ENCODE peak calls at places on chromosomes 12 and 14, in six cellular contexts. B is AG04450, X is psoas muscle, L is Peyer's patch, J is hepatocyte, K is aorta. N is an unnamed sample.

GRCh38 chr12:11553871-11554533 is 95.5 kb upstream of the ETV6 start:
- DNase-seq in B (peak; percentile 13), L (peak; percentile 46), J (peak; percentile 71), X (no peak), K (no peak), N (peak; percentile 58)

GRCh38 chr12:27537855-27538675 is 14.1 kb downstream of the PPFIBP1 start:
- DNase-seq in B (no peak), K (no peak), L (no peak), J (no peak), X (no peak), N (no peak)

GRCh38 chr12:4506870-4507269 is 31.8 kb upstream of the RAD51AP1 start:
- DNase-seq in L (no peak), J (no peak), X (no peak), K (no peak), B (peak; percentile 43), N (no peak)

GRCh38 chr14:55662757-55663156 is 82.8 kb downstream of the KTN1 start:
- DNase-seq in L (no peak), B (no peak), K (no peak), J (peak; percentile 19), X (no peak), N (no peak)

GRCh38 chr12:79900199-79900598 is 34.7 kb downstream of the PPP1R12A start:
- DNase-seq in K (no peak), B (no peak), J (no peak), L (no peak), X (no peak), N (no peak)

GRCh38 chr14:73283592-73284379 is 46.5 kb downstream of the PAPLN start:
- DNase-seq in B (no peak), J (no peak), K (no peak), X (no peak), L (no peak), N (no peak)

GRCh38 chr12:50074936-50075807 is 10.0 kb upstream of the SMARCD1 start:
- DNase-seq in J (peak; percentile 91), L (peak; percentile 78), B (no peak), K (peak; percentile 96), X (peak; percentile 85), N (peak; percentile 89)

GRCh38 chr12:93441111-93441616 is 583 bp downstream of the UBE2N start:
- DNase-seq in L (peak; percentile 35), J (peak; percentile 66), K (peak; percentile 85), X (peak; percentile 54), B (no peak), N (peak; percentile 56)

GRCh38 chr12:27525373-27525772 is 1.4 kb downstream of the PPFIBP1 start:
- DNase-seq in J (peak; percentile 47), B (no peak), L (no peak), K (no peak), X (no peak), N (no peak)

GRCh38 chr12:63917864-63918742 is 73.6 kb downstream of the SRGAP1 start:
- DNase-seq in K (no peak), B (peak; percentile 84), L (no peak), X (no peak), J (peak; percentile 73), N (no peak)

DNA sequence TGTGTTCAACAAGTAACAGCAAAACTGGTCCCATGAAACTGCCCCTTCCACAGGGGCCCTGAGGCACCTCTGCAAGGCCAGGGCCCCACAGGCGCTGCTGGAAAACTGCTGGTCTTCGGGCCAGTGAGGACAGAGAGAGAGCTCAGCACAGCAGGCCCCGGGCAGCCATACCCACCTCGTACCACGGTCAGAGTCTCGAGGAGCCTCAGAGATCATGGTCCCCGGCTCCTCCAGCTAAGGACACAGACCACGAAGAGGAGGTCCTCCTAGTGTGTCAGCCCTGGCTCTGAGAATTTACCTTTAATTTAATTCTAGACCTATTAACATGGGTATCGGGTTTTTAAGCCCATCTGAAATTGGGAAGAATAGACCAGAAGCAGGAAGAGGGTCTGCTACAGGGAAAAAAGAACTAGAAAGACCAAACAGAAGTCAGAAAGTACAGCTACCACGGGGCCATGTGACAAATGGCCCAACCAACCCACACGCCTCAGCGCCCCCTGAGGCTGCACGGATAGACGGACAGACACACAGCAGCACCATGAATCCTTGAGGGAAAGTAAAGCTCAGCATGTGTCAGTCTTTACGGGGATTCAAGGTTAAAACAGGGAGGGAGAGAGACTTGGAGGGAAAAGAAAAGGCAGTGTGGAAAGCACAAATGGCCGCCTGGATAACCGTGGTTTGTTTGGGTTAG is 22.9 kb downstream of the ANKRD9 start:
- DNase-seq in L (no peak), J (no peak), X (no peak), K (peak; percentile 40), B (no peak), N (no peak)
- H3K27ac ChIP-seq in L (no peak overlapping the region), J (peak overlapping the region; percentile 35), X (peak overlapping the region; percentile 68), K (peak overlapping the region; percentile 56), B (no peak overlapping the region), N (no peak overlapping the region)

GRCh38 chr12:31363826-31364225 is 37.9 kb upstream of the SINHCAF start:
- DNase-seq in J (no peak), B (no peak), K (no peak), X (no peak), L (no peak), N (no peak)

GRCh38 chr12:31370645-31371620 is 45.0 kb upstream of the SINHCAF start:
- DNase-seq in J (peak; percentile 77), L (no peak), X (no peak), K (no peak), B (no peak), N (peak; percentile 75)

GRCh38 chr12:31369712-31370521 is 44.0 kb upstream of the SINHCAF start:
- DNase-seq in K (no peak), X (peak; percentile 26), J (peak; percentile 73), B (no peak), L (no peak), N (peak; percentile 32)

GRCh38 chr12:31366104-31366621 is 40.2 kb upstream of the SINHCAF start:
- DNase-seq in B (no peak), X (no peak), L (no peak), J (no peak), K (no peak), N (no peak)

GRCh38 chr12:31368666-31369361 is 42.9 kb upstream of the SINHCAF start:
- DNase-seq in B (no peak), K (no peak), J (peak; percentile 30), X (no peak), L (no peak), N (no peak)
- H3K27ac ChIP-seq in B (no peak overlapping the region), K (peak overlapping the region; percentile 15), J (peak overlapping the region; percentile 97), X (no peak overlapping the region), L (no peak overlapping the region), N (no peak overlapping the region)

GRCh38 chr14:101578489-101578888 is 17.2 kb downstream of the DIO3 start:
- DNase-seq in J (no peak), B (no peak), L (no peak), K (no peak), X (no peak), N (no peak)
- H3K27ac ChIP-seq in J (no peak overlapping the region), B (no peak overlapping the region), L (no peak overlapping the region), K (no peak overlapping the region), X (no peak overlapping the region), N (no peak overlapping the region)

GRCh38 chr14:80977103-80977728 is 21.8 kb downstream of the TSHR start:
- DNase-seq in X (no peak), L (no peak), B (no peak), J (peak; percentile 41), K (no peak), N (no peak)

GRCh38 chr14:80979951-80980350 is 24.5 kb downstream of the TSHR start:
- DNase-seq in L (no peak), X (no peak), J (no peak), K (no peak), B (no peak), N (no peak)

GRCh38 chr14:80978403-80978802 is 23.0 kb downstream of the TSHR start:
- DNase-seq in J (no peak), B (no peak), K (no peak), L (no peak), X (no peak), N (no peak)

GRCh38 chr14:80973918-80974317 is 18.5 kb downstream of the TSHR start:
- DNase-seq in L (no peak), X (no peak), B (no peak), J (no peak), K (no peak), N (no peak)

DNA sequence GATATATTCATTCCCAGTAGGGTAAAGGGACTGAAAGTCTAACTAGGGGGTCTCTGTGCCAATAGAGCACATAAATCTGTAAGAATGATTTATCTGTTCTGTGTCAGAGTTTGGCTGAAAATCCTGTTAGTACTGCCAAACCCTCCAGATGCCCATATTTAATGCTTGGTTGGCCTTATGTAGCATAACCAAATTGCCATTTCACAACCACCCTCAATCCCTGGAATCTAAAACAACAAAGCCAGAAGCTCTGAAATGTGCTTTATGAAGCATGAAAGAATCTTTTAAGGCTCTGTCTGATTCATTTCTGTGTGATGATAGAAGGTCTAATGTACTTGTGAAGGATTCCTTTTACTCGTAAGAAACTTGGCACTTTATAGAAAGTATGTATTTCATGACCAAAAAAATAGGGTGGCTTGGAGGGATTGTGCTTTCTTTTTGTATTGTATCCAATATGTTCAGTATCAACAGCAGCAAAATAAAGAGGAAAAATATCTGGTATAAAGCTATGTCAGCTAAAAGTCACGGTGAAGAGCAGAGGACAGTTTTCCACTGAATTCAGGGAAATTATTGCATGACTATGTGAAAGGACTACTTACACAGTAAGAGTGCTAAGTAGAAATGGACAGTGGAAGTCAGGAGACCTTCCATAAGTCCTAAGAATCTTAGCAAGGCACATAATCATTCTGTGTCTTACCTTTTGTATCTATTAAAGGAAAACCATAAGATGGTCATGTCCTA is 19.1 kb downstream of the TSHR start:
- DNase-seq in L (no peak), J (peak; percentile 3), K (no peak), B (no peak), X (no peak), N (no peak)
- H3K27ac ChIP-seq in L (no peak overlapping the region), J (no peak overlapping the region), K (no peak overlapping the region), B (no peak overlapping the region), X (peak overlapping the region; percentile 43), N (no peak overlapping the region)

N was measured in transverse colon.